ENCODE peak calls at places on chromosome 1, in seven cellular contexts. C is osteocyte, E is occipital lobe, P is neural crest cell, Y is dorsolateral prefrontal cortex, S is fibroblast of mammary gland, N is GM23248. K is an unnamed sample.

GRCh38 chr1:109719337-109719837 is 7.3 kb downstream of the GSTM5 start:
- DNase-seq in C (no peak), E (no peak), P (no peak), Y (no peak), S (peak; percentile 72), N (peak; percentile 83), K (peak; percentile 53)

GRCh38 chr1:154501423-154502065 is 475 bp upstream of the TDRD10 start:
- DNase-seq in C (no peak), E (no peak), P (no peak), Y (no peak), S (no peak), N (peak; percentile 44), K (no peak)

GRCh38 chr1:232962761-232963357 is 12.4 kb downstream of the NTPCR start:
- DNase-seq in C (no peak), E (no peak), P (no peak), Y (no peak), S (peak; percentile 56), N (peak; percentile 28), K (no peak)

GRCh38 chr1:244665771-244666217 is 12.9 kb downstream of the DESI2 start:
- DNase-seq in C (no peak), E (no peak), P (no peak), Y (no peak), S (peak; percentile 67), N (peak; percentile 40), K (no peak)

GRCh38 chr1:151085953-151086559 is 15.5 kb downstream of the GABPB2 start:
- DNase-seq in C (no peak), E (no peak), P (no peak), Y (no peak), S (no peak), N (no peak), K (no peak)

GRCh38 chr1:98429851-98430496 is 231.5 kb upstream of the SNX7 start:
- DNase-seq in C (no peak), E (no peak), P (no peak), Y (no peak), S (no peak), N (no peak), K (no peak)

GRCh38 chr1:94713472-94714141 is 106.5 kb upstream of the SLC44A3 start:
- DNase-seq in C (no peak), E (peak; percentile 13), P (no peak), Y (no peak), S (peak; percentile 100), N (peak; percentile 100), K (peak; percentile 99)

GRCh38 chr1:3501856-3502665 is 47.6 kb downstream of the ARHGEF16 start:
- DNase-seq in C (peak; percentile 92), E (peak; percentile 23), P (peak; percentile 67), Y (no peak), S (peak; percentile 28), N (peak; percentile 56), K (peak; percentile 36)

GRCh38 chr1:228884615-228885566 is 149.6 kb downstream of the RHOU start:
- DNase-seq in C (no peak), E (no peak), P (no peak), Y (no peak), S (no peak), N (peak; percentile 15), K (no peak)

GRCh38 chr1:85656948-85657347 is 51.3 kb downstream of the ZNHIT6 start:
- DNase-seq in C (no peak), E (no peak), P (no peak), Y (no peak), S (no peak), N (no peak), K (peak; percentile 32)

GRCh38 chr1:233295775-233296322 is 324 bp upstream of the PCNX2 start:
- DNase-seq in C (no peak), E (no peak), P (no peak), Y (no peak), S (peak; percentile 49), N (peak; percentile 84), K (no peak)

GRCh38 chr1:63874278-63874880 is 100.6 kb downstream of the ROR1 start:
- DNase-seq in C (no peak), E (no peak), P (no peak), Y (no peak), S (peak; percentile 73), N (peak; percentile 46), K (no peak)

GRCh38 chr1:204826970-204827369 is 43.7 kb upstream of the NFASC start:
- DNase-seq in C (no peak), E (no peak), P (peak; percentile 20), Y (peak; percentile 46), S (peak; percentile 14), N (peak; percentile 56), K (peak; percentile 36)

GRCh38 chr1:185154912-185155513 is 1.7 kb downstream of the TRMT1L start:
- DNase-seq in C (no peak), E (no peak), P (no peak), Y (no peak), S (peak; percentile 47), N (peak; percentile 53), K (peak; percentile 70)

GRCh38 chr1:167860231-167860923 is 53.6 kb downstream of the ADCY10 start:
- DNase-seq in C (peak; percentile 21), E (no peak), P (no peak), Y (no peak), S (peak; percentile 26), N (peak; percentile 40), K (peak; percentile 9)

GRCh38 chr1:207925210-207925609 is 14.3 kb upstream of the CD34 start:
- DNase-seq in C (no peak), E (no peak), P (peak; percentile 6), Y (no peak), S (no peak), N (peak; percentile 58), K (peak; percentile 53)

GRCh38 chr1:102879439-102879993 is 228.8 kb downstream of the COL11A1 start:
- DNase-seq in C (no peak), E (no peak), P (no peak), Y (no peak), S (peak; percentile 80), N (peak; percentile 89), K (peak; percentile 93)

GRCh38 chr1:161487483-161487827 is 17.8 kb upstream of the FCGR2A start:
- DNase-seq in C (no peak), E (no peak), P (no peak), Y (no peak), S (peak; percentile 87), N (peak; percentile 89), K (peak; percentile 79)

GRCh38 chr1:45141247-45142003 is 65.0 kb downstream of the ZSWIM5 start:
- DNase-seq in C (no peak), E (no peak), P (no peak), Y (no peak), S (no peak), N (no peak), K (no peak)

GRCh38 chr1:156749429-156750118 is 1.9 kb downstream of the HDGF start:
- DNase-seq in C (no peak), E (no peak), P (no peak), Y (no peak), S (no peak), N (peak; percentile 39), K (no peak)

GRCh38 chr1:218971166-218971565 is 202.5 kb upstream of the LYPLAL1 start:
- DNase-seq in C (no peak), E (no peak), P (no peak), Y (no peak), S (peak; percentile 30), N (no peak), K (no peak)

GRCh38 chr1:90800012-90800717 is 83.1 kb upstream of the BARHL2 start:
- DNase-seq in C (no peak), E (no peak), P (no peak), Y (no peak), S (no peak), N (no peak), K (no peak)

GRCh38 chr1:175270361-175270760 is 77.8 kb upstream of the KIAA0040 start:
- DNase-seq in C (no peak), E (no peak), P (no peak), Y (no peak), S (no peak), N (no peak), K (no peak)

GRCh38 chr1:89821322-89822108 is 683 bp downstream of the LRRC8D start:
- DNase-seq in C (no peak), E (peak; percentile 24), P (peak; percentile 26), Y (no peak), S (no peak), N (peak; percentile 68), K (peak; percentile 45)

GRCh38 chr1:156664949-156665411 is 12.2 kb downstream of the NES start:
- DNase-seq in C (no peak), E (no peak), P (peak; percentile 46), Y (no peak), S (no peak), N (peak; percentile 22), K (no peak)

GRCh38 chr1:66331641-66332523 is 202.1 kb upstream of the SGIP1 start:
- DNase-seq in C (peak; percentile 87), E (peak; percentile 33), P (peak; percentile 46), Y (no peak), S (peak; percentile 78), N (peak; percentile 92), K (peak; percentile 71)

GRCh38 chr1:4121293-4121684 is 221.2 kb upstream of the C1orf174 start:
- DNase-seq in C (no peak), E (no peak), P (no peak), Y (no peak), S (no peak), N (no peak), K (no peak)

GRCh38 chr1:9766759-9767442 is 56.9 kb downstream of the CLSTN1 start:
- DNase-seq in C (no peak), E (peak; percentile 46), P (no peak), Y (no peak), S (peak; percentile 99), N (peak; percentile 99), K (peak; percentile 100)

GRCh38 chr1:9196129-9197040 is 38.2 kb upstream of the H6PD start:
- DNase-seq in C (no peak), E (peak; percentile 48), P (peak; percentile 66), Y (peak; percentile 49), S (peak; percentile 99), N (peak; percentile 95), K (peak; percentile 80)

GRCh38 chr1:56080123-56080522 is 499.2 kb downstream of the PLPP3 start:
- DNase-seq in C (no peak), E (no peak), P (no peak), Y (no peak), S (peak; percentile 71), N (peak; percentile 73), K (peak; percentile 43)

GRCh38 chr1:115976062-115976899 is at the start of gene SLC22A15:
- DNase-seq in C (peak; percentile 88), E (peak; percentile 56), P (peak; percentile 37), Y (peak; percentile 54), S (peak; percentile 47), N (peak; percentile 80), K (peak; percentile 55)

GRCh38 chr1:11967028-11967547 is 13.2 kb upstream of the MFN2 start:
- DNase-seq in C (no peak), E (no peak), P (no peak), Y (no peak), S (peak; percentile 39), N (peak; percentile 25), K (peak; percentile 83)

GRCh38 chr1:183544598-183545297 is 45.5 kb downstream of the NCF2 start:
- DNase-seq in C (no peak), E (no peak), P (no peak), Y (no peak), S (no peak), N (no peak), K (no peak)

K was measured in epithelial cell of esophagus.